ENCODE peak calls at places on chromosomes 6 and 20, in four cellular contexts. S, Q, N and I are unnamed samples.

GRCh38 chr6:2793491-2794151 is 28.4 kb downstream of the WRNIP1 start:
- DNase-seq in S (no peak), Q (peak), N (no peak), I (no peak)

GRCh38 chr6:126170433-126170832 is 169.5 kb upstream of the CENPW start:
- DNase-seq in Q (no peak), S (no peak), N (no peak), I (no peak)

GRCh38 chr6:89745728-89746127 is 73.9 kb downstream of the MDN1 start:
- DNase-seq in Q (no peak), S (no peak), N (no peak), I (no peak)

GRCh38 chr6:14464049-14464448 is 346.5 kb downstream of the CD83 start:
- DNase-seq in Q (no peak), N (no peak), S (no peak), I (no peak)

GRCh38 chr6:157693867-157694266 is 129.2 kb upstream of the SNX9 start:
- DNase-seq in N (no peak), S (no peak), Q (no peak), I (no peak)

GRCh38 chr20:43799150-43799711 is 72.4 kb upstream of the GTSF1L start:
- DNase-seq in N (no peak), Q (no peak), S (no peak), I (no peak)

GRCh38 chr20:47656313-47656712 is 129.0 kb downstream of the SULF2 start:
- DNase-seq in Q (no peak), S (no peak), N (no peak), I (no peak)

GRCh38 chr6:54719633-54720032 is 126.9 kb upstream of the FAM83B start:
- DNase-seq in N (no peak), Q (no peak), S (no peak), I (no peak)

GRCh38 chr6:134145786-134146185 is 93.4 kb upstream of the SLC2A12 start:
- DNase-seq in S (no peak), Q (no peak), N (no peak), I (peak)

GRCh38 chr20:60851826-60852704 is 400.0 kb upstream of the CDH4 start:
- DNase-seq in S (peak), N (no peak), Q (no peak), I (no peak)
- TF ChIP-seq CTCF in S (peak), N (no peak), Q (peak), I (peak)

GRCh38 chr6:28542440-28543293 is 17.0 kb downstream of the GPX5 start:
- DNase-seq in S (peak), N (no peak), Q (no peak), I (peak)
- TF ChIP-seq CTCF in S (peak), N (no peak), Q (peak), I (peak)

GRCh38 chr20:17443326-17443858 is 87.8 kb downstream of the BFSP1 start:
- DNase-seq in Q (no peak), S (no peak), N (no peak), I (no peak)

GRCh38 chr20:17441745-17442144 is 89.4 kb downstream of the BFSP1 start:
- DNase-seq in Q (no peak), S (no peak), N (no peak), I (no peak)

GRCh38 chr20:17444091-17444490 is 87.1 kb downstream of the BFSP1 start:
- DNase-seq in S (no peak), Q (no peak), N (no peak), I (no peak)

GRCh38 chr20:17439897-17440296 is 91.3 kb downstream of the BFSP1 start:
- DNase-seq in Q (no peak), N (no peak), S (no peak), I (no peak)

DNA sequence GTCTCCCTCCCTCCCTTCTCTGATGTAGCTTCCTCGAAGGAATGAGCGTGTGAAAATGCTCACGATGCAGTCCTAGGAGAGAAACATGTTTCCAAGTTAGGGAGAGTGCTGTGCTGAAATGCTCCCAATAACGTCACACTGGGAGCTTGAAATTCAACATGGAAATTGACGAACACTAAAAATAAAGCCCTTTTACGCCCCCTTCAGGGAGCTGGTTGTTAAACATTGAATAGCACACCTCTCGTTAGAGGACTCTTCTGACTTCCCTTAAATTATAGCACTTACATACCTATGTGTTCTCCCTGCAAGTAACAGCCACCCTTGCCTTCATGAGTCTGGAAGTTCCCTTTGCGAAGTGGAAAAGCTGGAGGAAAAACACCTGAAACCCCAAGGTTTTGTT is 88.6 kb downstream of the BFSP1 start:
- DNase-seq in S (no peak), Q (no peak), N (no peak), I (no peak)
- TF ChIP-seq CTCF in S (peak), Q (no peak), N (no peak), I (peak)

DNA sequence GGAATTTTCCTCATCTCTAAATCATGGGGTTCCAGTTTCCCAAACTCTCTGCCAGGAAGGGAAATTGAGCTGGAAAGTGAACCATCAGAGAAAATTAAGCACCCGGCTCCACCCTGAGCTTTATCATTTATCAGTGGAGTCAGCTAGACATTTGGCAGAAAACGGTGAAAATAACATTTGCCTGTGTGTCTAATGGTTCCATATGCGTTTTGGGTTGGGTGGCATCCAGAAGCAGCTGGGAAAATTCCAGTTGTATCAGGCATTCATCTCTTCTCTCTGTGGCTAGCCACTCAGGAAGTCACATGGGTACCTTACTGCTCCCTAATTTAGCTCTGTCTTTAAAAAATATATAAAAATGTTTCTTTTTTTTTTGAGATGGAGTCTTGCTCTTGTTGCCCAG is 25.4 kb upstream of the ZNFX1 start:
- DNase-seq in S (no peak), Q (no peak), N (no peak), I (peak)
- TF ChIP-seq CTCF in S (no peak), Q (no peak), N (no peak), I (no peak)

GRCh38 chr6:52663935-52664184 is 7.1 kb upstream of the TMEM14A start:
- DNase-seq in Q (peak), N (no peak), S (no peak), I (no peak)
- TF ChIP-seq CTCF in Q (no peak), N (no peak), S (peak), I (peak)

GRCh38 chr20:37529214-37529967 is 1.7 kb upstream of the BLCAP start:
- DNase-seq in Q (no peak), N (no peak), S (no peak), I (no peak)
- TF ChIP-seq CTCF in Q (no peak), N (no peak), S (no peak), I (peak)

DNA sequence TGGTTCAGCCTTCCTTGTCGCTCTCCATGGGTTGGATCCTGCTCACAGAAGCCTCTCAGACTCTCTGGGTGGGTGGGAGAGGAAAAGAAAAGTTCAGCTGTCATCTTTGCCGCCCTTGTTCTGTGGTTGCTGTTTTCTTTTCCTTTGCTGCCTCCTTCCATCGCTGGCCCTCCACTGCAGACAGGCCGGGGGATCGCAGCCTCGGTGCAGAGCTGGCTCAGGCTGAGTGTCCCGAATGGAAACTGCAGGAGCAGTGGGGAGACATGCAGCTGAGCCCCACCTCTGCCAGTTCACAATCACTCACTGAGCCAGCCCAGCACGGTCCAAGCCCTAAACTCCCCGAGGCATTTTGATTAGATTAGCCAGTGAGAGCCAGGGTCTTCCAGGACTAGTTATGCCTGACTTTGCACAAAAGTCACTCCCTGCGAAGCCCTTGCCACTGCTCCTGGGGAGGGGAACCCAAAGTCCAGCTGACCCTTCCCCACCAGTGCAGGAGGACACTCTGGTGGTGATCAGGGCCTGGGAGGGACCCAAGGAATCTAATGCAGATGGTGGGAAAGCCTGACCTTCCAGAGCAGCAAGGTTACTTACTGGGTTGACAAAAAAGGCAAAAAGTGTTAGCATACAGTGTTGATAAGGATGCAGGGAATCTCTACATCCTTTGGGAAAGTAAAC is 14.0 kb downstream of the NRN1 start:
- DNase-seq in Q (peak), N (no peak), S (no peak), I (no peak)
- TF ChIP-seq CTCF in Q (no peak), N (no peak), S (no peak), I (no peak)

GRCh38 chr20:48921168-48921882 is at the start of gene ARFGEF2:
- DNase-seq in Q (peak), N (peak), S (peak), I (peak)
- TF ChIP-seq CTCF in Q (peak), N (no peak), S (peak), I (peak)

GRCh38 chr6:29709178-29709576 is 14.1 kb upstream of the HLA-F start:
- DNase-seq in Q (no peak), S (no peak), N (no peak), I (no peak)

GRCh38 chr6:29710281-29710941 is 12.8 kb upstream of the HLA-F start:
- DNase-seq in N (no peak), S (no peak), Q (no peak), I (no peak)

GRCh38 chr6:29702519-29703103 is 20.6 kb upstream of the HLA-F start:
- DNase-seq in N (no peak), S (peak), Q (peak), I (no peak)

GRCh38 chr6:29708432-29709177 is 14.6 kb upstream of the HLA-F start:
- DNase-seq in Q (no peak), S (no peak), N (no peak), I (no peak)

GRCh38 chr6:29705389-29706231 is 17.6 kb upstream of the HLA-F start:
- DNase-seq in Q (no peak), N (no peak), S (no peak), I (peak)
- TF ChIP-seq CTCF in Q (peak), N (peak), S (peak), I (peak)

GRCh38 chr20:768426-768978 is at the start of gene SLC52A3:
- DNase-seq in S (no peak), Q (no peak), N (no peak), I (no peak)
- TF ChIP-seq CTCF in S (peak), Q (peak), N (peak), I (peak)